ENCODE peak calls at places on chromosome 4, in five cellular contexts. N is cardiac fibroblast, E is tibial nerve, M is breast epithelium, V is HCT116. Z is an unnamed sample.

GRCh38 chr4:40991908-40992307 is 222.4 kb downstream of the APBB2 start:
- DNase-seq in V (no peak), E (no peak), M (no peak), N (no peak), Z (no peak)

GRCh38 chr4:48967626-48968025 is 18.4 kb upstream of the CWH43 start:
- DNase-seq in E (no peak), M (no peak), V (no peak), N (peak), Z (peak)

GRCh38 chr4:110175634-110176033 is 22.8 kb downstream of the ELOVL6 start:
- DNase-seq in M (no peak), E (no peak), V (no peak), N (peak), Z (peak)

GRCh38 chr4:77158487-77158861 is 1.5 kb downstream of the CCNG2 start:
- DNase-seq in V (no peak), N (peak), M (no peak), E (no peak), Z (peak)

GRCh38 chr4:16897351-16897750 is 1.1 kb downstream of the LDB2 start:
- DNase-seq in V (no peak), M (no peak), E (no peak), N (no peak), Z (no peak)

GRCh38 chr4:184954482-184954881 is 63.8 kb upstream of the HELT start:
- DNase-seq in V (no peak), N (no peak), E (no peak), M (no peak), Z (no peak)

GRCh38 chr4:173014113-173014558 is 154.5 kb upstream of the GALNT7 start:
- DNase-seq in E (no peak), M (no peak), V (no peak), N (peak), Z (peak)

GRCh38 chr4:1489639-1489995 is 83.4 kb upstream of the NKX1-1 start:
- DNase-seq in N (no peak), E (no peak), V (no peak), M (no peak), Z (no peak)

GRCh38 chr4:128574706-128575105 is 234.8 kb upstream of the JADE1 start:
- DNase-seq in E (peak), M (no peak), N (peak), V (peak), Z (peak)

GRCh38 chr4:156242390-156242789 is 288.7 kb upstream of the CTSO start:
- DNase-seq in E (no peak), N (no peak), V (no peak), M (no peak), Z (no peak)

GRCh38 chr4:112284662-112285411 is 867 bp downstream of the TIFA start:
- DNase-seq in E (no peak), N (peak), M (no peak), V (no peak), Z (no peak)

GRCh38 chr4:158496030-158496741 is 25.5 kb upstream of the RXFP1 start:
- DNase-seq in N (peak), E (no peak), V (peak), M (no peak), Z (no peak)

GRCh38 chr4:1578968-1579833 is 104.9 kb downstream of the FAM53A start:
- DNase-seq in E (peak), M (no peak), N (peak), V (peak), Z (peak)

DNA sequence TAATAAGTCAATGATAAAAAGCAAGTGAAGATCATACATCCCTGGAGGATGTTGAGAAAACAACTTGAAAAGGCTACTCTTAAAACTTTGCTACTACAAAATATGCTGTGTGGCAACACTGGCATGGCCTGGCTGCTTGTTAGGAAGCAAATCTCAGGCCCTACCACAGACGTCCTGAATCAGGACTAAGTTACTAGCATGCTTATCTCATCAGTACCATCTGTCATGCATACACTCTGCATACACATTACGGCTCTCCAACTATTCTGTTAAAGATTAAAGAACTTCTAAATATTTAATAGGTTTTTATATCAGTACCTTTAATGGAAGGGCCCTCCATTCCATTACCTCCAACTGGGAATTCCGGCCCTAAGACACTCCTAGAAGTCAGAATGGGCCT is 8.2 kb downstream of the PAPSS1 start:
- DNase-seq in N (no peak), V (no peak), E (no peak), M (no peak), Z (no peak)
- TF ChIP-seq CTCF in N (no peak), V (no peak), E (no peak), M (no peak), Z (no peak)

GRCh38 chr4:80265571-80266266 is 745 bp upstream of the FGF5 start:
- DNase-seq in N (peak), E (no peak), V (no peak), M (no peak), Z (peak)

GRCh38 chr4:80266267-80266901 is at the start of gene FGF5:
- DNase-seq in E (no peak), M (no peak), N (peak), V (no peak), Z (peak)

GRCh38 chr4:80264825-80265224 is 1.6 kb upstream of the FGF5 start:
- DNase-seq in M (no peak), N (no peak), E (no peak), V (no peak), Z (no peak)

GRCh38 chr4:80263541-80264351 is 2.7 kb upstream of the FGF5 start:
- DNase-seq in N (no peak), E (no peak), V (no peak), M (no peak), Z (no peak)

GRCh38 chr4:80264352-80264647 is 2.2 kb upstream of the FGF5 start:
- DNase-seq in M (no peak), E (no peak), V (no peak), N (no peak), Z (no peak)
- H3K4me3 ChIP-seq in M (no peak), E (no peak), V (no peak), N (no peak), Z (no peak)

DNA sequence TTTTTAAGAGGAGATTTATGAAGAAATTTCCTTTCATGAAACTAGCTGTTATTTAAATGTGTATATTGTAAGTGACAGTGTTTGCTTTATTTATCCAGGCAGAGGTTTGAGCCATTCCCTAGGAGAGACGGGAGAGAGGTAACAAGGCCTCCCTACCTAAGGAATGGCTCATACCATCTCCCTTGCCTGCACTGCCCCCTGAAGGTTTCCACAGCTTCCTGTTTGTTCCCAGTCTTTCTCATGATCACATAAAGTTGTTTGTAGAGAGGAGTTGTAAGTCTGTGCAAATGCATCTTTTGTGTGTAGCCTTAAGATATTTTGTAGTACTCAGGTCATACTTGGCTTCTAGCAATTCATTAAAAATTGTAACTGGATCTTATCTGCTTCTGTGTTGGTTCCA is 1504.5 kb upstream of the PCDH10 start:
- DNase-seq in E (no peak), V (peak), N (peak), M (no peak), Z (peak)
- TF ChIP-seq CTCF in E (no peak), V (peak), N (peak), M (no peak), Z (peak)

GRCh38 chr4:183722738-183723560 is 63.9 kb downstream of the TRAPPC11 start:
- DNase-seq in N (peak), M (peak), E (peak), V (no peak), Z (peak)
- H3K4me3 ChIP-seq in N (peak), M (peak), E (peak), V (no peak), Z (peak)

GRCh38 chr4:151408380-151408629 is 671 bp upstream of the FHIP1A start:
- DNase-seq in M (no peak), N (no peak), E (no peak), V (no peak), Z (no peak)

GRCh38 chr4:151409470-151410313 is 716 bp downstream of the FHIP1A start:
- DNase-seq in V (peak), M (no peak), N (peak), E (no peak), Z (peak)

GRCh38 chr4:151407018-151407417 is 2.0 kb upstream of the FHIP1A start:
- DNase-seq in V (no peak), E (no peak), N (no peak), M (no peak), Z (no peak)

GRCh38 chr4:151407466-151408379 is 1.3 kb upstream of the FHIP1A start:
- DNase-seq in M (peak), V (no peak), E (no peak), N (no peak), Z (no peak)

DNA sequence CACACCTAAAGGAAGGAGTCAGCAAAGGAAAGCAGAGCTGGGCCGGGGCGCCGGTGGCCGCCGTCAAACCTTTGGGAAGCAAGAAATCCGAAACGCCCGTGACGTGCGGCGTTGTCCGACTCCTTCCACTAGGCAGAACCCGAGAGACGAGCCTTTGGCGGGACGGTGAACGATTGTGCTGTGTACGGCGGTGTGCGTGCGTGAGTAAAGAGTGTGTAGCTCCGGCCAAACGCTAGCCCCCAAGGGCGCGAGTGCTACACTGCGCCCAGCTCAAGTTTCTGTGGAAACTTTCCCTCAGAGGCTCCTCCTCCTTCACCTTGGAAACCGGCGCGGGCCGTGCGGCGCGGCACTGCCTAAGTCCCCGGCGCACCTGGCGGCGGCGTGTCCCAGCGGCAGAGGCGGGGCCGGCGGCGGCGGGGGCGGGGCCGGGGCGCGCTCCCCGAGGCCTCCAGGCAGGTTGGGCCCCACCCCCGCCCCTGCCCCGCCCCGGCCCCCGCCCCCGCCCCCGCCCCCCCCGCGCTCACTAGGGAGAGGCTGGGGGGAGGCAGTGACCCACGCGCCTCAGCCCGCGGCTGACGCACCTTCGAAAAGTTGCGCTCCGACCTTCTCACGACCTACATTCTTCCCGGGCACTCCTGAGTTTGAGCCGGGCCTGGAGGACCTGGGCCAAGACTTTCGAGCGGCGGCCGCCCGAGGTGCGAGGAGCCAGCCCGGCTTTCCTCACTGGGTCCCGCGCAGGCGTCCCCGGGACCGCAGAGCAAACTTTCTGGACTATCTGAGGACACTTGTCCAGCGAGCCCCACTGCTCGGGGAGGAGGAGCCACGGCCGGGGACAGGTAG is at the start of gene FHIP1A:
- DNase-seq in V (peak), N (peak), E (peak), M (peak), Z (peak)
- TF ChIP-seq CTCF in V (no peak), N (peak), E (no peak), M (no peak), Z (no peak)

GRCh38 chr4:58776627-58777026 is 1666.4 kb upstream of the IGFBP7 start:
- DNase-seq in N (peak), M (no peak), V (no peak), E (no peak), Z (peak)
- H3K4me3 ChIP-seq in N (no peak), M (no peak), V (no peak), E (no peak), Z (no peak)

DNA sequence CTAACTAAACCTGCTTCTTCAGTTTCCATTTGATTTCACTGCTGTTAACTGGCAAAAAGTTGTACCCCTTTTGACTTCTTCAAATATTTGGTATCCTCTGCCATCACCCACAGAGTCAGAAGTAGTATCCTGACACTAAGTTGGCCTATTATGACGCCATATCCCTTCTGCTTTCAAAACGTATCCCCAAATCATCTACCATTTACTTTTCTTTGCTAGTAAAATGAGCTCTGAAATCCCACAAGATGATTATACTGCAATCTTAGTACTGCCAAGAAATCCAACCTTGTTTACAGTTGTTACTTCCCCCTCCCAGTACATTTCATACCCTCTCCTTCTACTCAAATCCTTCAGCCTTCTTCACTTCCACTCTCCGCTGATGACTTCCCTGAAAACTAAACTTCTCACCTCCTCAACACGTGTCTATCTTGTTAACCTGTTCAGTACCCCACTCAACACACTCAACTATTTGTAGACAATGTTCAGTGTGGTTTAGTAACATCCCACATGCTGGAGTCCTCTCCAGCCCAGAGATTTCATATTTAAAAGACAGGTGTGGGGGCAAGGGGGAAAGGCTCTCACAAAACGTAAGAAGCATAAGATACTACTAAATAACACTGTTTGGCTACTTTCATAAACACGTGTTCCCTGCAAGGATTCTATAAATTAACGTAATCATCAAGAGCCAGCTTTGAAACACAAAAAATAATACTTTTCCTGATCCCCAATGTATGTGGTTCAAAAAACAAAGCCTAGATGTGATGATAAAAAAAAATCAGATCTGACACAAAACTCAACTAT is 1.3 kb downstream of the NAF1 start:
- DNase-seq in E (no peak), M (no peak), V (no peak), N (no peak), Z (peak)
- TF ChIP-seq CTCF in E (no peak), M (no peak), V (no peak), N (no peak), Z (no peak)

GRCh38 chr4:169618986-169619385 is 1.4 kb upstream of the CLCN3 start:
- DNase-seq in V (no peak), M (no peak), N (no peak), E (no peak), Z (no peak)
- H3K4me3 ChIP-seq in V (peak), M (peak), N (no peak), E (peak), Z (no peak)

DNA sequence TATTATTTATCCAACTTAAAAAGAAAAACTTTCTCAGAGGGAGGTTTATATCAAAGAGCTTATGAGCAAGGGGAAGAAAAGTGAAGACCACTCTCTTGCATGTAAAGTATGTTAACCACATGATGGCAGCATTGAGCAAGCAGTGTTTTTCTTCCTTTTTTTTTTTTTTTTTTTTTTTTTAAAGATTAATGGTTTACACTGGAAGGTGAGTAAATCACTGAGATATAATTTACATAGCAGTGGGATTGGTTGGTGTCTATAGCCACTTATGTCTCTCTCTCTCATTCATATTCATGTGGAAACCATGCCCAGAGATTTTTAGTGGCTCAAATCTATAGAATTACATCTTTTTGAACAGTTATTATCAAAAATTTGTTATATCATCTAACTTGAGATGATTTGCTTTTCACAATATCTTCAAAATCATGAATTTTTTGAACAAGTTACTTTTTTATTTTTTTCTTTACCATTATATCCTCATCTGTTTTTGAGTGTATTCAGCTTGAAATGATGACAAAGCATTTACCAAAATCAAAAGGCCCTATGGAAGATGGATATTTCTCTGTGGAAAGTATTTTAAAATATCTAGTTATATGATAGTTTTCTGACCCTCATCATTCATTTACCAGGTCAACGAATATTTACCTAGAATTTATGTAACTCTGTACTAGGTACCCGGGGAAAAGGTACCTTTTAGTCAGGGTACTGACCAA is 31.6 kb downstream of the MTHFD2L start:
- DNase-seq in M (no peak), V (peak), N (peak), E (no peak), Z (peak)
- TF ChIP-seq CTCF in M (peak), V (peak), N (peak), E (peak), Z (peak)